ENCODE peak calls at places on chromosomes 13 and 19, in four cellular contexts. One of them, this sample, is unnamed.

GRCh38 chr19:49425922-49426592 is 869 bp downstream of the GFY start:
- DNase-seq in B cell: no peak
- DNase-seq in pancreas: no peak
- DNase-seq in lung: no peak
- DNase-seq in this sample: peak; percentile 38

GRCh38 chr19:31699421-31699820 is 350.2 kb upstream of the TSHZ3 start:
- DNase-seq in lung: no peak
- DNase-seq in B cell: no peak
- DNase-seq in pancreas: no peak
- DNase-seq in this sample: no peak

GRCh38 chr19:6556480-6556879 is 25.7 kb downstream of the TNFSF9 start:
- DNase-seq in B cell: no peak
- DNase-seq in pancreas: no peak
- DNase-seq in lung: no peak
- DNase-seq in this sample: no peak

GRCh38 chr19:2027361-2027760 is 11.8 kb upstream of the BTBD2 start:
- DNase-seq in B cell: no peak
- DNase-seq in lung: no peak
- DNase-seq in pancreas: no peak
- DNase-seq in this sample: no peak

GRCh38 chr13:40172149-40172591 is 494.3 kb downstream of the FOXO1 start:
- DNase-seq in pancreas: no peak
- DNase-seq in lung: no peak
- DNase-seq in B cell: no peak
- DNase-seq in this sample: no peak

GRCh38 chr13:101709952-101710351 is 257.5 kb downstream of the ITGBL1 start:
- DNase-seq in lung: no peak
- DNase-seq in pancreas: no peak
- DNase-seq in B cell: no peak
- DNase-seq in this sample: no peak

GRCh38 chr13:109985871-109986270 is 199.5 kb upstream of the IRS2 start:
- DNase-seq in lung: no peak
- DNase-seq in pancreas: no peak
- DNase-seq in B cell: no peak
- DNase-seq in this sample: no peak

GRCh38 chr19:1942078-1942933 is 1.3 kb downstream of the CSNK1G2 start:
- DNase-seq in lung: peak; percentile 78
- DNase-seq in pancreas: peak; percentile 81
- DNase-seq in B cell: peak; percentile 85
- DNase-seq in this sample: peak; percentile 86

GRCh38 chr19:16202320-16203255 is 4.9 kb downstream of the AP1M1 start:
- DNase-seq in pancreas: no peak
- DNase-seq in lung: no peak
- DNase-seq in B cell: no peak
- DNase-seq in this sample: no peak

GRCh38 chr19:51695702-51696315 is 2.7 kb downstream of the SPACA6 start:
- DNase-seq in pancreas: no peak
- DNase-seq in B cell: no peak
- DNase-seq in lung: no peak
- DNase-seq in this sample: no peak

GRCh38 chr13:45925151-45925550 is 73.6 kb upstream of the SIAH3 start:
- DNase-seq in B cell: no peak
- DNase-seq in pancreas: no peak
- DNase-seq in lung: no peak
- DNase-seq in this sample: no peak

GRCh38 chr19:48614436-48615144 is at the start of gene FAM83E:
- DNase-seq in B cell: no peak
- DNase-seq in pancreas: peak; percentile 72
- DNase-seq in lung: peak; percentile 88
- DNase-seq in this sample: peak; percentile 48

GRCh38 chr13:60047943-60048342 is 115.8 kb downstream of the DIAPH3 start:
- DNase-seq in pancreas: no peak
- DNase-seq in B cell: no peak
- DNase-seq in lung: no peak
- DNase-seq in this sample: no peak

GRCh38 chr13:80338781-80339577 is 1.9 kb downstream of the SPRY2 start:
- DNase-seq in B cell: no peak
- DNase-seq in lung: peak; percentile 73
- DNase-seq in pancreas: peak; percentile 62
- DNase-seq in this sample: peak; percentile 61

GRCh38 chr13:57704031-57704430 is 72.5 kb downstream of the PCDH17 start:
- DNase-seq in pancreas: no peak
- DNase-seq in B cell: no peak
- DNase-seq in lung: no peak
- DNase-seq in this sample: no peak

GRCh38 chr13:108494991-108495661 is 134.3 kb upstream of the MYO16 start:
- DNase-seq in pancreas: no peak
- DNase-seq in B cell: no peak
- DNase-seq in lung: no peak
- DNase-seq in this sample: no peak

GRCh38 chr13:50916701-50917184 is 7.2 kb downstream of the RNASEH2B start:
- DNase-seq in lung: no peak
- DNase-seq in pancreas: no peak
- DNase-seq in B cell: peak; percentile 60
- DNase-seq in this sample: no peak

GRCh38 chr13:96817336-96817941 is 176.8 kb downstream of the OXGR1 start:
- DNase-seq in lung: no peak
- DNase-seq in B cell: no peak
- DNase-seq in pancreas: no peak
- DNase-seq in this sample: no peak

GRCh38 chr13:101049166-101049850 is 367.0 kb downstream of the NALCN start:
- DNase-seq in B cell: no peak
- DNase-seq in lung: no peak
- DNase-seq in pancreas: no peak
- DNase-seq in this sample: no peak

GRCh38 chr19:45158503-45159026 is 2.2 kb downstream of the NKPD1 start:
- DNase-seq in lung: no peak
- DNase-seq in pancreas: no peak
- DNase-seq in B cell: no peak
- DNase-seq in this sample: no peak

GRCh38 chr13:72849571-72849970 is 67.6 kb downstream of the PIBF1 start:
- DNase-seq in lung: no peak
- DNase-seq in B cell: no peak
- DNase-seq in pancreas: no peak
- DNase-seq in this sample: no peak

GRCh38 chr19:4393947-4394590 is 6.3 kb downstream of the SH3GL1 start:
- DNase-seq in lung: no peak
- DNase-seq in B cell: no peak
- DNase-seq in pancreas: no peak
- DNase-seq in this sample: no peak

GRCh38 chr19:46951236-46951986 is 68.2 kb upstream of the NPAS1 start:
- DNase-seq in pancreas: no peak
- DNase-seq in B cell: no peak
- DNase-seq in lung: no peak
- DNase-seq in this sample: no peak

GRCh38 chr19:6034512-6034911 is 56.6 kb upstream of the RANBP3 start:
- DNase-seq in pancreas: no peak
- DNase-seq in lung: no peak
- DNase-seq in B cell: no peak
- DNase-seq in this sample: no peak

GRCh38 chr19:48390188-48391099 is 907 bp downstream of the KDELR1 start:
- DNase-seq in lung: peak; percentile 61
- DNase-seq in B cell: peak; percentile 66
- DNase-seq in pancreas: peak; percentile 56
- DNase-seq in this sample: peak; percentile 82

GRCh38 chr19:10815969-10816635 is 19.9 kb downstream of the TMED1 start:
- DNase-seq in lung: no peak
- DNase-seq in pancreas: no peak
- DNase-seq in B cell: no peak
- DNase-seq in this sample: no peak

GRCh38 chr13:45473627-45474026 is 8.9 kb downstream of the COG3 start:
- DNase-seq in lung: no peak
- DNase-seq in B cell: no peak
- DNase-seq in pancreas: no peak
- DNase-seq in this sample: peak; percentile 29

GRCh38 chr13:99426426-99426825 is 74.8 kb upstream of the TM9SF2 start:
- DNase-seq in pancreas: no peak
- DNase-seq in B cell: no peak
- DNase-seq in lung: no peak
- DNase-seq in this sample: no peak

GRCh38 chr13:47039106-47039505 is 142.3 kb upstream of the HTR2A start:
- DNase-seq in lung: no peak
- DNase-seq in pancreas: no peak
- DNase-seq in B cell: no peak
- DNase-seq in this sample: no peak

GRCh38 chr19:30718728-30719127 is 346.5 kb downstream of the ZNF536 start:
- DNase-seq in B cell: no peak
- DNase-seq in pancreas: no peak
- DNase-seq in lung: no peak
- DNase-seq in this sample: no peak

GRCh38 chr19:41597600-41598041 is 21.7 kb downstream of the CEACAM21 start:
- DNase-seq in B cell: peak; percentile 83
- DNase-seq in pancreas: peak; percentile 43
- DNase-seq in lung: peak; percentile 70
- DNase-seq in this sample: peak; percentile 83
- TF ChIP-seq CTCF in B cell: peak; percentile 93
- TF ChIP-seq CTCF in pancreas: peak; percentile 78
- TF ChIP-seq CTCF in lung: peak; percentile 88
- TF ChIP-seq CTCF in this sample: peak; percentile 96

GRCh38 chr13:23731709-23732108 is 157.5 kb downstream of the MIPEP start:
- DNase-seq in B cell: no peak
- DNase-seq in lung: no peak
- DNase-seq in pancreas: no peak
- DNase-seq in this sample: no peak
- TF ChIP-seq CTCF in B cell: no peak
- TF ChIP-seq CTCF in lung: no peak
- TF ChIP-seq CTCF in pancreas: no peak
- TF ChIP-seq CTCF in this sample: no peak

GRCh38 chr13:64446372-64446771 is 2783.8 kb downstream of the PCDH9 start:
- DNase-seq in pancreas: no peak
- DNase-seq in lung: no peak
- DNase-seq in B cell: no peak
- DNase-seq in this sample: no peak
- TF ChIP-seq CTCF in pancreas: no peak
- TF ChIP-seq CTCF in lung: no peak
- TF ChIP-seq CTCF in B cell: no peak
- TF ChIP-seq CTCF in this sample: no peak

GRCh38 chr13:91647361-91647970 is 249.0 kb downstream of the GPC5 start:
- DNase-seq in lung: no peak
- DNase-seq in B cell: no peak
- DNase-seq in pancreas: no peak
- DNase-seq in this sample: peak; percentile 6
- TF ChIP-seq CTCF in lung: no peak
- TF ChIP-seq CTCF in B cell: no peak
- TF ChIP-seq CTCF in pancreas: no peak
- TF ChIP-seq CTCF in this sample: peak; percentile 62

DNA sequence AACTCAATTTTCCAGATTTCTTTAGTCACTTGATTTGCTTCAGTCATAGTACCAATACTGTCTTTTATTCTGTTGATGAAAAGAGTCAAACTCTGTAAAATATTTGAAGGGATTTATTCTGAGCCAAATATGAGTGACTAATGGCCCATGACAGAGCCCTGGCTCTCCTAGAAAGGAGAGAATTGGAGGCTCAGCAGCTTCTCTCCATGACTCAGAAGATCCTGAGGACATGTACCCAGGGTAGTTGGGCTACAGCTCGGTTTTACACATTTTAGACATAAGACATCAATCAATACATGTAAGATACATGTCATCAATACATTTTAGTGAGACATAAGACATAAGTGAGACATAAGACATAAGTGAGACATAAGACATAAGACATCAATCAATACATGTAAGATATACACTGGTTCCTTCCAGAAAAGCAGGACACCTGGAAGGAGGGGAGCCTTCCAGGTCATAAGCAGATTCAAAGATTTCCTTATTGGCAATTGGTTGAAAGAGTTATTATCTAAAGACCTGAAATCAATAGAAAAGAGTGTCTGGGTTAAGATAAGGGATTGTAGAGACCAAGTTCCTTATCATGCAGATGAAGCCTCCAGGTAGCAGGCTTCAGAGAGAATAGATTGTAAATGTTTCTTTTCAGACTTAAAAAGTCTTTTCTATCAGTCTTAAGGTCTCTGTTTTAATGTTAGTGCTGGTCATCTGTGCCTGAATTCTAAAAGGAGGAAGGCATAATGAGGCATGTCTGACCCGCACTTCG is 179.8 kb upstream of the RFC3 start:
- DNase-seq in pancreas: no peak
- DNase-seq in B cell: no peak
- DNase-seq in lung: no peak
- DNase-seq in this sample: no peak
- TF ChIP-seq CTCF in pancreas: no peak
- TF ChIP-seq CTCF in B cell: no peak
- TF ChIP-seq CTCF in lung: no peak
- TF ChIP-seq CTCF in this sample: no peak

This sample was measured in GM13976.